ENCODE peak calls at places on chromosomes 6 and 20, in nine cellular contexts. I is T-cell; R is lung microvascular endothelial cell; C is HuH-7.5; U is fibroblast of the aortic adventitia; D is M059J; G is activated T-cell treated with anti-CD3 and anti-CD28 coated beads for 1 hour; Y is effector CD4-positive, alpha-beta T cell; Z is astrocyte of the cerebellum. A is an unnamed sample.

GRCh38 chr20:61295249-61295648 is 43.2 kb downstream of the CDH4 start:
- DNase-seq in I (no peak), R (no peak), C (no peak), U (no peak), D (peak), G (no peak), Y (no peak), Z (no peak), A (no peak)

GRCh38 chr20:53579581-53580375 is 13.9 kb downstream of the ZNF217 start:
- DNase-seq in I (peak), R (peak), C (peak), U (peak), D (peak), G (no peak), Y (no peak), Z (no peak), A (no peak)

GRCh38 chr20:21702553-21703467 is 2.7 kb upstream of the PAX1 start:
- DNase-seq in I (no peak), R (peak), C (peak), U (peak), D (peak), G (no peak), Y (no peak), Z (no peak), A (no peak)

GRCh38 chr6:160733045-160733646 is 31.1 kb downstream of the PLG start:
- DNase-seq in I (no peak), R (peak), C (peak), U (peak), D (peak), G (no peak), Y (no peak), Z (peak), A (peak)

GRCh38 chr6:24719125-24719931 is at the start of gene C6orf62:
- DNase-seq in I (peak), R (peak), C (no peak), U (peak), D (peak), G (peak), Y (peak), Z (no peak), A (peak)

GRCh38 chr20:57258055-57258454 is 8.4 kb downstream of the BMP7 start:
- DNase-seq in I (no peak), R (no peak), C (no peak), U (no peak), D (no peak), G (no peak), Y (no peak), Z (no peak), A (no peak)

GRCh38 chr6:17086469-17086868 is 15.4 kb upstream of the STMND1 start:
- DNase-seq in I (no peak), R (peak), C (no peak), U (peak), D (peak), G (no peak), Y (no peak), Z (peak), A (no peak)

GRCh38 chr20:17614812-17615644 is 45.2 kb downstream of the DSTN start:
- DNase-seq in I (peak), R (no peak), C (no peak), U (no peak), D (no peak), G (no peak), Y (no peak), Z (no peak), A (no peak)